ENCODE peak calls at places on chromosomes 6 and 20, in nine cellular contexts. X is lung; H is tibial nerve; S is PC-9; P is CD8-positive, alpha-beta memory T cell; K is colonic mucosa; I is thyroid gland; N is CD8-positive, alpha-beta T cell; Z is GM23248. W is an unnamed sample.

GRCh38 chr6:84278311-84278710 is 50.9 kb upstream of the CEP162 start:
- DNase-seq in X (no peak), H (no peak), S (no peak), P (no peak), K (no peak), I (no peak), N (no peak), Z (peak; percentile 45), W (no peak)

GRCh38 chr20:43360016-43360415 is 97.7 kb upstream of the SRSF6 start:
- DNase-seq in X (no peak), H (no peak), S (no peak), P (no peak), K (no peak), I (no peak), N (no peak), Z (no peak), W (no peak)

GRCh38 chr6:110930795-110931194 is 27.7 kb upstream of the GTF3C6 start:
- DNase-seq in X (no peak), H (no peak), S (no peak), P (no peak), K (no peak), I (no peak), N (no peak), Z (no peak), W (no peak)

GRCh38 chr6:45222380-45222779 is 105.8 kb upstream of the RUNX2 start:
- DNase-seq in X (no peak), H (no peak), S (no peak), P (no peak), K (no peak), I (no peak), N (no peak), Z (no peak), W (no peak)

GRCh38 chr6:90241229-90241873 is 55.3 kb downstream of the BACH2 start:
- DNase-seq in X (no peak), H (no peak), S (no peak), P (no peak), K (no peak), I (no peak), N (no peak), Z (no peak), W (no peak)

GRCh38 chr20:57882451-57883161 is 172.8 kb upstream of the PMEPA1 start:
- DNase-seq in X (no peak), H (no peak), S (peak; percentile 64), P (no peak), K (peak; percentile 16), I (no peak), N (no peak), Z (peak; percentile 82), W (no peak)

GRCh38 chr20:20594171-20594530 is 118.3 kb downstream of the RALGAPA2 start:
- DNase-seq in X (no peak), H (no peak), S (no peak), P (no peak), K (no peak), I (no peak), N (no peak), Z (peak; percentile 80), W (no peak)

GRCh38 chr6:142901616-142902015 is 43.4 kb downstream of the HIVEP2 start:
- DNase-seq in X (no peak), H (no peak), S (no peak), P (no peak), K (no peak), I (no peak), N (no peak), Z (no peak), W (no peak)

GRCh38 chr6:127932708-127933107 is 31.9 kb upstream of the THEMIS start:
- DNase-seq in X (no peak), H (no peak), S (peak; percentile 0), P (no peak), K (no peak), I (no peak), N (no peak), Z (no peak), W (no peak)

GRCh38 chr20:62918137-62918536 is 8.2 kb downstream of the DIDO1 start:
- DNase-seq in X (no peak), H (no peak), S (no peak), P (no peak), K (no peak), I (no peak), N (no peak), Z (no peak), W (no peak)

GRCh38 chr6:105402090-105402980 is 547 bp downstream of the PREP start:
- DNase-seq in X (no peak), H (no peak), S (no peak), P (peak; percentile 50), K (peak; percentile 59), I (no peak), N (peak; percentile 19), Z (peak; percentile 70), W (no peak)

GRCh38 chr6:34157236-34157830 is 11.4 kb upstream of the GRM4 start:
- DNase-seq in X (no peak), H (no peak), S (no peak), P (no peak), K (no peak), I (no peak), N (no peak), Z (no peak), W (no peak)

GRCh38 chr6:39965716-39966115 is 31.5 kb upstream of the MOCS1 start:
- DNase-seq in X (no peak), H (no peak), S (no peak), P (no peak), K (no peak), I (no peak), N (no peak), Z (no peak), W (no peak)

GRCh38 chr6:33958208-33958862 is 154.5 kb upstream of the MLN start:
- DNase-seq in X (no peak), H (no peak), S (no peak), P (no peak), K (peak; percentile 43), I (peak; percentile 8), N (no peak), Z (peak; percentile 8), W (no peak)

GRCh38 chr20:22523499-22524392 is 60.6 kb downstream of the FOXA2 start:
- DNase-seq in X (no peak), H (no peak), S (no peak), P (no peak), K (peak; percentile 65), I (no peak), N (no peak), Z (no peak), W (no peak)

GRCh38 chr6:37168809-37169457 is 1.0 kb upstream of the PIM1 start:
- DNase-seq in X (no peak), H (peak; percentile 21), S (no peak), P (no peak), K (no peak), I (no peak), N (no peak), Z (peak; percentile 90), W (no peak)

GRCh38 chr6:25179051-25179778 is 100.0 kb upstream of the CARMIL1 start:
- DNase-seq in X (no peak), H (no peak), S (no peak), P (no peak), K (no peak), I (no peak), N (no peak), Z (peak; percentile 81), W (no peak)

GRCh38 chr6:8628063-8628462 is 192.7 kb upstream of the SLC35B3 start:
- DNase-seq in X (no peak), H (no peak), S (no peak), P (no peak), K (no peak), I (no peak), N (no peak), Z (no peak), W (no peak)

GRCh38 chr6:8627085-8627861 is 191.9 kb upstream of the SLC35B3 start:
- DNase-seq in X (no peak), H (no peak), S (peak; percentile 10), P (no peak), K (no peak), I (no peak), N (no peak), Z (peak; percentile 50), W (peak; percentile 44)

GRCh38 chr6:8619853-8620252 is 184.5 kb upstream of the SLC35B3 start:
- DNase-seq in X (no peak), H (no peak), S (no peak), P (no peak), K (no peak), I (no peak), N (no peak), Z (no peak), W (no peak)

DNA sequence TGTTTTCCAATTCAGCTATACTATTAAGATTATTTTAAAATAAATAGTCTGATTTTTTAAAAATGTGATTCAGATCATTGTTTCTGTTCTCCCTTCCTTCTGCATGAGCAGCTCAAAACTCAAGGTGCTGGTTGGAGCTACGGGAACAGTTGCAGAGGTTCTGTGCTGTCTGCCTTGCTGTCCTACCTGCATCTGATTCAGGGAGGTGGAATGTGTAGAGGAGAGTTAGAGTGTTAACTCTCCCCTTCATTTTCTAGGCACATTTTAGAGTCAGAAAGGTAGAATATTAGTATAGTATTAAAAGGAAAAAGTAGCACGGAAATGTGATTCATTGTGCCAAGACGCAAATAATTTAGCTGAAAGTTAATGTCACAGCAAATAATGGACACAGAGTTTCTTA is 188.1 kb upstream of the SLC35B3 start:
- DNase-seq in X (no peak), H (no peak), S (no peak), P (no peak), K (no peak), I (no peak), N (no peak), Z (no peak), W (no peak)
- H3K27ac ChIP-seq in X (no peak overlapping the region), H (no peak overlapping the region), S (no peak overlapping the region), P (no peak overlapping the region), K (no peak overlapping the region), I (no peak overlapping the region), N (no peak overlapping the region), Z (no peak overlapping the region), W (no peak overlapping the region)

GRCh38 chr6:7902221-7902620 is 8.4 kb downstream of the TXNDC5 start:
- DNase-seq in X (no peak), H (no peak), S (no peak), P (no peak), K (no peak), I (no peak), N (no peak), Z (no peak), W (no peak)
- H3K36me3 ChIP-seq in X (peaks cover 35% of the 10 kb centered on the region), H (peaks cover 75% of the 10 kb centered on the region), S (no peaks in the 10 kb centered on the region), P (peaks cover 12% of the 10 kb centered on the region), K (peaks cover 4% of the 10 kb centered on the region), I (peaks cover 63% of the 10 kb centered on the region), N (no peaks in the 10 kb centered on the region), Z (peaks cover 46% of the 10 kb centered on the region), W (peaks cover 44% of the 10 kb centered on the region)

GRCh38 chr6:151036869-151037680 is 171.6 kb downstream of the MTHFD1L start:
- DNase-seq in X (no peak), H (no peak), S (no peak), P (no peak), K (no peak), I (no peak), N (no peak), Z (peak; percentile 44), W (peak; percentile 64)
- H3K27ac ChIP-seq in X (no peak overlapping the region), H (peak overlapping the region; percentile 17), S (peak overlapping the region; percentile 93), P (no peak overlapping the region), K (peak overlapping the region; percentile 32), I (no peak overlapping the region), N (no peak overlapping the region), Z (peak overlapping the region; percentile 72), W (peak overlapping the region; percentile 91)

DNA sequence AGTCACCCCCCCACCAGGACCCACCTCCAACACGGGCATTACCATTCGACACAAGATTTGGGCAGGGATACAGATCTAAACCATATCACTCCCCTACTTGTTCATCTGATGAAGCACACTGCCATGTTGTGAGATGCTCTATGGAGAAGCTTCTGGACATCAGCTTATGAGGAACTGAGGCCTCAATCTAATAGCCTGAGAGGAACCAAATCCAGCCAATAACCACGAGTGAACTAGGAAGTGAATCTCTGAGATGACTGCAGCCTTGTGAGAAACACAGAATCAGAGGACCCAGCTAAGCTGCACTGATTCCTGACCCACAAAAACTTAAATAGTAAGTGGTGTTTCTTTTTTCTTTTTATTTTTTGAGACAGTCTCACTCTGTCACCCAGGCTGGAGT is 21.5 kb upstream of the ZBTB2 start:
- DNase-seq in X (no peak), H (no peak), S (no peak), P (no peak), K (no peak), I (no peak), N (no peak), Z (no peak), W (no peak)
- H3K36me3 ChIP-seq in X (peaks cover 5% of the 10 kb centered on the region), H (peaks cover 79% of the 10 kb centered on the region), S (peaks cover 31% of the 10 kb centered on the region), P (peaks cover 7% of the 10 kb centered on the region), K (no peaks in the 10 kb centered on the region), I (no peaks in the 10 kb centered on the region), N (no peaks in the 10 kb centered on the region), Z (peaks cover 71% of the 10 kb centered on the region), W (peaks cover 6% of the 10 kb centered on the region)